ENCODE peak calls at places on chromosomes 7 and 10, in six cellular contexts. F is tibial artery, Y is K562, A is spleen, R is cardiac muscle cell, D is upper lobe of right lung. K is an unnamed sample.

GRCh38 chr10:17989908-17990767 is 38.4 kb downstream of the SLC39A12 start:
- DNase-seq in F (no peak), Y (no peak), A (no peak), R (no peak), D (no peak), K (no peak)

GRCh38 chr10:44457259-44457658 is 72.4 kb upstream of the CXCL12 start:
- DNase-seq in F (no peak), Y (no peak), A (no peak), R (no peak), D (no peak), K (no peak)

GRCh38 chr7:156080596-156080995 is 268.3 kb upstream of the SHH start:
- DNase-seq in F (no peak), Y (no peak), A (no peak), R (no peak), D (no peak), K (no peak)

GRCh38 chr7:25187932-25188331 is 40.4 kb downstream of the NPVF start:
- DNase-seq in F (no peak), Y (peak; percentile 31), A (no peak), R (no peak), D (no peak), K (peak; percentile 27)

GRCh38 chr7:151440799-151441443 is 980 bp upstream of the CRYGN start:
- DNase-seq in F (peak; percentile 71), Y (no peak), A (peak; percentile 28), R (no peak), D (peak; percentile 48), K (no peak)

GRCh38 chr10:86104611-86105145 is 261.9 kb downstream of the GRID1 start:
- DNase-seq in F (no peak), Y (no peak), A (peak; percentile 59), R (no peak), D (no peak), K (no peak)

GRCh38 chr10:34580643-34581042 is 234.5 kb downstream of the PARD3 start:
- DNase-seq in F (no peak), Y (no peak), A (no peak), R (no peak), D (no peak), K (no peak)

GRCh38 chr7:7751243-7752092 is 33.1 kb upstream of the RPA3 start:
- DNase-seq in F (no peak), Y (no peak), A (no peak), R (no peak), D (no peak), K (no peak)

GRCh38 chr10:12909836-12910185 is 91.7 kb downstream of the CCDC3 start:
- DNase-seq in F (peak; percentile 87), Y (no peak), A (no peak), R (no peak), D (no peak), K (no peak)

GRCh38 chr10:51344371-51344770 is 270.1 kb downstream of the PRKG1 start:
- DNase-seq in F (no peak), Y (no peak), A (no peak), R (no peak), D (no peak), K (no peak)

GRCh38 chr7:11077816-11078215 is 104.1 kb downstream of the PHF14 start:
- DNase-seq in F (no peak), Y (no peak), A (no peak), R (no peak), D (no peak), K (no peak)

GRCh38 chr10:97150191-97150590 is 35.6 kb downstream of the SLIT1 start:
- DNase-seq in F (peak; percentile 25), Y (no peak), A (no peak), R (peak; percentile 84), D (peak; percentile 15), K (no peak)

GRCh38 chr7:81637527-81637926 is 132.3 kb downstream of the HGF start:
- DNase-seq in F (no peak), Y (no peak), A (no peak), R (no peak), D (no peak), K (no peak)

DNA sequence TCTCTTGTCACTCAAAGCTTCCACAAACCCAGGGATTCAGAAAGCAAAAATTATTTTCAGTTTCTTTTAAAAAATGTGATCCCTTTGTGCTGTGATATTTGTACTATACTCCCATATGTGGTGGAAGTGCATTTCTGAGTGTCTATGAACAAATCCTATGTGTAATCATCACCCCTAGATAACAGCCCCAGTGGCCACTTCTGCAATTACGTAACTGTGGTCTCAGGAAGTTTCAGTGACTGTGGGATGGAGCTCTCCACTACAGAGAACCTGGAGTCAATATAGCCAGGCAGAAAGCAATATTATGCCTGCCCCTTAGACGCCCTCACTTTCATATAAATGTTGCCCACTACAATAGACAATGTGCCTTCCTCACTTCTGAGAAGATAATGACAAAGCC is 1101.7 kb upstream of the GHITM start:
- DNase-seq in F (no peak), Y (no peak), A (no peak), R (peak; percentile 9), D (no peak), K (peak; percentile 25)
- TF ChIP-seq CTCF in F (no peak), Y (no peak), A (no peak), R (no peak), D (no peak), K (no peak)

DNA sequence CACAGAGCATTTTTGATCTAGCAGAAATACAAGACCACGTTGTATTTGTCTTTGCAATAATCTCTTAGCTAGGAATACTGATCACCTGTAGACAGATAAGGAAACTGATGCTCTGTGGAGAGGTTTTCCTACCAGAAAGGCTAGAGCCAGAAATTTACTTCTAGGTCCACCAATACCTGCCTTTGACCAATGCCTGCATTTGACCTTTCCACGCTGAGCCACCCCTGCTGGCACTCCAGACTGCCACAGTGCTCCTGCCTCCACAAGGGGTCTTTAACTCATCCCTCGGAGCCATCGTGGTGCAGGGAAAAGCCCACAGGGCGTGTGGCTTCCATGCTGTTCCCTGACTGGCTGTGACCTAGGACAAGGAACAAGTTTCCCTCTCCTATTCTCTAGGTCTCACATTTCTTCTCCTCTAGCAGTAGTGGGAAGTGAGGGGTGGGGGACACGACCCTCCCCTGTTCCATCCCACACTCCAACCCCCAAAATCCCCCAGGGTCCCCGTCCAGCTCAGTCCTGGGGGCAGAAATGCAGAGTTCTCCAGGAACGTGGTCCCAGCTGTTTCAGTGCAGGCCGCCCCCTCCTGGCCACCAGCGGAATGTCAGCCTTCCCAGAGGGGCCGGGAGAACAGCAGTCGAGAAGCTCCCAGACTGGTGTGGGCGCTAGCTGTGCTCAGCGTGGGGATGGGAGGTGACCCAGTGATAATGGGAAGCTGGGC is 1.4 kb upstream of the ELN start:
- DNase-seq in F (peak; percentile 94), Y (peak; percentile 77), A (peak; percentile 91), R (peak; percentile 70), D (peak; percentile 87), K (peak; percentile 81)
- TF ChIP-seq CTCF in F (peak; percentile 99), Y (peak; percentile 97), A (peak; percentile 99), R (peak; percentile 96), D (peak; percentile 94), K (peak; percentile 90)

DNA sequence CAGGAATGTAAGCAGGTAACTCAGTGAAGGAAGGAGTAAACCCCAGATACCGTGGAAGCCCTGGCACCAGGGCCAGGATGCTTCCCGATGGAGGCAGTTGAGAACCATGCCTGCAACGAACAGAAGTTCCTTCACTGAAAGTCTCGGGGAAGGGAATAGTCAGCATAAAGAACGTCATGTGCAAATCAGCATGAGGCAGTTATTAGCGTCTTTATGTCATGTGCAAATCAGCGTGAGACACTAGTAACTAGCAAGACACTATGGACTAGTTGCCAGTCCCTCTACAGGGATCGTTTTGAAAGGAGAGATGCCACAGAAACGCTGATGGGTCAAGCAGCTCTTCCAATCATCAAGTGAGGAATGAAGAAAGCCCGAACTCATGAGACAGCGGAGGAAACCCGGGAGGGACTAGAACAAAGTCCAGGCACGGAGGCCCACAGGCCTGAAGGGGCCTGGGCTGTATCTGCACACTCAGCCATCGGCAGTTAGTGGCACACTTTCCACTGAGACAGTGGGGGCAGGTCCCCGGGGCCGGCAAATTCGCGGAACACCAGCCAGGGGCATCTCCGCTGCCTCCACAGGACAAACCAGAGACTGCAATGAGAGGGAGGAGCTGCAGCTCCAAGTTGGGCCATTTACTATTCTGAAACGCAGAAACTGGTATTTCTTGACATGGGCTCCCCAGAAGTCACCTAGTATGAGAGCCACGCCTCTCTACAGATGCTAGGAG is 109.6 kb downstream of the SFMBT2 start:
- DNase-seq in F (no peak), Y (peak; percentile 45), A (no peak), R (peak; percentile 9), D (no peak), K (peak; percentile 80)
- TF ChIP-seq CTCF in F (no peak), Y (peak; percentile 52), A (no peak), R (peak; percentile 33), D (peak; percentile 15), K (peak; percentile 51)

GRCh38 chr10:42769653-42770052 is 12.9 kb upstream of the BMS1 start:
- DNase-seq in F (no peak), Y (peak; percentile 66), A (no peak), R (no peak), D (no peak), K (peak; percentile 13)
- TF ChIP-seq CTCF in F (no peak), Y (no peak), A (no peak), R (no peak), D (no peak), K (no peak)

GRCh38 chr7:91047636-91048035 is 216.6 kb upstream of the FZD1 start:
- DNase-seq in F (no peak), Y (no peak), A (no peak), R (no peak), D (no peak), K (no peak)

GRCh38 chr7:91043924-91044660 is 220.1 kb upstream of the FZD1 start:
- DNase-seq in F (no peak), Y (no peak), A (no peak), R (no peak), D (no peak), K (peak; percentile 82)

GRCh38 chr7:91043181-91043580 is 221.1 kb upstream of the FZD1 start:
- DNase-seq in F (no peak), Y (no peak), A (no peak), R (no peak), D (no peak), K (no peak)

GRCh38 chr7:91045626-91046025 is 218.6 kb upstream of the FZD1 start:
- DNase-seq in F (no peak), Y (no peak), A (no peak), R (no peak), D (no peak), K (no peak)

DNA sequence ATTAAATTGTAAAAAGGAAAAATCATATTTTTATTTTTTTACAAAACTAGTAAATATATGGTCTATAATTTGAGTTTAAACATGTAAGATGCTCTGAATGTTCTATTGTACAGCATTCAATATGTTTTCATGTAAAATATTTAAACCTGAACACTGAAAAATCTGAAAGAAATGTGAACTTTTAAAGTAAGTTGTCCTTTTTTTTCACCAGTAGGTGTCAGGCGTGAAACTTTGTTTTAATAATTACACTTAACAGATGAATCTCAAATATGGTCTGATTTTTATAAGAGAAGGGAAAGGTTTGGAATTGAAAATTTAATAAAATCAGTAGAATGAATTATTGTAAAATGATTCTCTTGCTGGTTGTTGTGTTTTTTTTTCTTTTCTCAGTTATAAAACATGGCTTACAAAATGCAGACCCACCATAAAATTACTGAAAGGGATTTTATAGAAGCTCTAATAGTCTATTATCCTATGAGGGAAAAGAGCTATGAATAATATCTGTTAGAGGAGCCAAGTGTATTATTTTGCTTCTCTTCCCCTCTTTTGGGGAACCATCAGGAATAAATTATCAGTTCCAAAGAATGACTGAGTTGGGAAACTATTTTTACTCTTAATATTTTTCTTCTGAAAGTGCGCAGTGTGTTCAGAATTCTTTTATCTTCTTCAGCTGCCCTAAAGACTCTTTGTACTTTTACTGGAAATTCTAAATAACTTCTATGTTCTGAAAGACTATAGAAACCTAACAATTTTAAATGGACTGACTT is 217.7 kb upstream of the FZD1 start:
- DNase-seq in F (no peak), Y (no peak), A (no peak), R (no peak), D (no peak), K (no peak)
- TF ChIP-seq CTCF in F (peak; percentile 24), Y (no peak), A (no peak), R (peak; percentile 40), D (no peak), K (peak; percentile 61)

K was measured in GM23338.